ENCODE peak calls at places on chromosome 14, in four cellular contexts. S is suprapubic skin, R is endothelial cell of umbilical vein, L is stomach. B is an unnamed sample.
A peak's percentile ranks its signal among the peaks of the same experiment; 100 is the strongest.

GRCh38 chr14:103195828-103196615 is 72.8 kb downstream of the TNFAIP2 start:
- DNase-seq in S (no peak), R (no peak), L (no peak), B (peak; percentile 47)

GRCh38 chr14:105497671-105498429 is 6.8 kb downstream of the TEDC1 start:
- DNase-seq in S (no peak), R (no peak), L (no peak), B (peak; percentile 53)

GRCh38 chr14:76924363-76925151 is 98.3 kb downstream of the LRRC74A start:
- DNase-seq in S (no peak), R (no peak), L (no peak), B (no peak)

GRCh38 chr14:106044949-106045596 is 518.7 kb downstream of the TMEM121 start:
- DNase-seq in S (no peak), R (no peak), L (peak; percentile 60), B (no peak)

GRCh38 chr14:94427016-94427613 is 25.5 kb downstream of the SERPINA11 start:
- DNase-seq in S (no peak), R (no peak), L (no peak), B (no peak)

GRCh38 chr14:103140316-103141109 is 17.3 kb downstream of the TNFAIP2 start:
- DNase-seq in S (no peak), R (no peak), L (no peak), B (no peak)

GRCh38 chr14:104331871-104332605 is 193.7 kb downstream of the KIF26A start:
- DNase-seq in S (no peak), R (no peak), L (peak; percentile 16), B (no peak)

GRCh38 chr14:54338696-54339317 is 58.0 kb upstream of the CDKN3 start:
- DNase-seq in S (no peak), R (peak; percentile 78), L (no peak), B (no peak)

GRCh38 chr14:95514131-95515079 is 2.0 kb downstream of the SYNE3 start:
- DNase-seq in S (peak; percentile 76), R (no peak), L (no peak), B (no peak)

GRCh38 chr14:80464531-80465149 is 253.3 kb upstream of the DIO2 start:
- DNase-seq in S (no peak), R (no peak), L (no peak), B (no peak)

GRCh38 chr14:67863223-67863622 is 43.6 kb downstream of the RAD51B start:
- DNase-seq in S (no peak), R (no peak), L (no peak), B (no peak)

GRCh38 chr14:88934231-88934898 is 109.9 kb downstream of the TTC8 start:
- DNase-seq in S (no peak), R (no peak), L (no peak), B (no peak)

GRCh38 chr14:99241314-99242035 is 30.5 kb downstream of the BCL11B start:
- DNase-seq in S (no peak), R (no peak), L (no peak), B (no peak)

GRCh38 chr14:85601246-85601645 is 71.3 kb downstream of the FLRT2 start:
- DNase-seq in S (no peak), R (no peak), L (no peak), B (no peak)

GRCh38 chr14:77181603-77182437 is at the start of gene TMEM63C:
- DNase-seq in S (no peak), R (no peak), L (peak; percentile 52), B (no peak)

GRCh38 chr14:99575043-99576023 is 28.7 kb downstream of the CCDC85C start:
- DNase-seq in S (no peak), R (no peak), L (peak; percentile 90), B (no peak)

GRCh38 chr14:101716077-101716950 is 45.2 kb upstream of the PPP2R5C start:
- DNase-seq in S (peak; percentile 72), R (no peak), L (peak; percentile 22), B (no peak)

GRCh38 chr14:80629606-80630005 is 311.9 kb downstream of the CEP128 start:
- DNase-seq in S (no peak), R (no peak), L (no peak), B (no peak)

GRCh38 chr14:101704140-101704539 is 57.4 kb upstream of the PPP2R5C start:
- DNase-seq in S (no peak), R (no peak), L (no peak), B (no peak)

GRCh38 chr14:56774503-56774902 is 35.8 kb downstream of the OTX2 start:
- DNase-seq in S (no peak), R (no peak), L (no peak), B (no peak)

GRCh38 chr14:103884854-103885253 is 37.5 kb upstream of the PPP1R13B start:
- DNase-seq in S (no peak), R (no peak), L (no peak), B (no peak)

GRCh38 chr14:95432152-95433093 is 84.0 kb downstream of the SYNE3 start:
- DNase-seq in S (peak; percentile 55), R (peak; percentile 21), L (peak; percentile 64), B (peak; percentile 80)

GRCh38 chr14:64109821-64110554 is 184.2 kb downstream of the ESR2 start:
- DNase-seq in S (no peak), R (no peak), L (no peak), B (no peak)

DNA sequence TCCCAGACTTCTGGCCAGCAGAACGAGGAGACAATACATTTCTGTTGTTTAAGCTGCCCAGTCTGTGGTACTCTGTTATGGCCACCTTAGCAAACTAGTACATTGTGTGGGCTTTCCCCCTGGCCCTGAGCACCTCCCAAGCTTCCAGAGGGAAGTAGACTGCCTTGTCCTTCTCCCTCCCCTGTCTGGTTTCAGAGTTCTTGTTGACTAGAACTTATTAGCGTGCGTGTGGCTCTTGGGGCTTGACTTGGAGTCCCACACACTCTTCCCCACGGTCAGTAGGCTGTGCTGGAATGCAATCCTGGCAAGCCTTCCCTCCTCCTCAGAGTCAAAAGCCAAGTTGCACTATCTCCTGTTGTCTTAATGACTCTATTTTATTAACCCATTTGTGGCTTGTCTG is 27.7 kb downstream of the FBLN5 start:
- DNase-seq in S (no peak), R (no peak), L (no peak), B (peak; percentile 82)
- TF ChIP-seq POLR2AphosphoS5 in S (no peak), R (no peak), L (no peak), B (no peak)

DNA sequence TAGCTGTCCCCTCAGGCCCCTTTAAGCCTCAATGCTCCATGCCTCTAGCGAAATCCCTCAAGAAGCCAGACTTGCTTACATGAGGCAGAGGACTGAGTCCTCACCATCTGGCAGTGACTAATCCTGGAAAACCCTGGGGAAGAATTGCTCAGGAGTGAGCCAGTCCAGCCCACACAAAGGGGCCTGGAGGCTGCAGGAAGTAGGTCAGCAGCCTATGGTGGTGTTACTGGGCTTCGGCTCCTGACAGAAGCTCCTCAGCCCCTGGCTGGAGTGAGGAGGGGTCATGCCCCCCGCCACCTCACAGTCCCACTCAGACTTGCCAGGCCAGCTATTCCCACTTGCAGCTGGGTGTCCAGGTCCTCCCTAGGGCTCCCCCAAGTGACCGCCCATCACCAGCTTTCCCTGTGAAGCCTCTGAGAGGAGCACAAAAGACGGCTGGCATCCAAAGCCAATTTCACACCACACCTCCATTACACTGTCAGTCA is 250.5 kb downstream of the DPF3 start:
- DNase-seq in S (no peak), R (peak; percentile 96), L (no peak), B (no peak)
- H3K27ac ChIP-seq in S (no peak overlapping the region), R (peak overlapping the region; percentile 96), L (no peak overlapping the region), B (no peak overlapping the region)

GRCh38 chr14:26415618-26416123 is 182.2 kb downstream of the NOVA1 start:
- DNase-seq in S (peak; percentile 81), R (no peak), L (peak; percentile 33), B (peak; percentile 94)
- H3K4me3 ChIP-seq in S (no peak overlapping the region), R (no peak overlapping the region), L (no peak overlapping the region), B (no peak overlapping the region)

GRCh38 chr14:35051796-35052195 is 5.7 kb downstream of the FAM177A1 start:
- DNase-seq in S (no peak), R (no peak), L (no peak), B (no peak)
- TF ChIP-seq POLR2AphosphoS5 in S (no peak), R (no peak), L (no peak), B (no peak)

GRCh38 chr14:91927800-91928199 is 19.7 kb downstream of the FBLN5 start:
- DNase-seq in S (no peak), R (no peak), L (no peak), B (no peak)

GRCh38 chr14:91927216-91927615 is 20.3 kb downstream of the FBLN5 start:
- DNase-seq in S (no peak), R (no peak), L (no peak), B (no peak)

GRCh38 chr14:91926131-91926890 is 21.2 kb downstream of the FBLN5 start:
- DNase-seq in S (no peak), R (no peak), L (no peak), B (peak; percentile 26)

GRCh38 chr14:91925727-91926121 is 21.8 kb downstream of the FBLN5 start:
- DNase-seq in S (no peak), R (no peak), L (no peak), B (peak; percentile 58)

GRCh38 chr14:91924871-91925726 is 22.4 kb downstream of the FBLN5 start:
- DNase-seq in S (no peak), R (no peak), L (no peak), B (peak; percentile 66)
- H3K27ac ChIP-seq in S (no peak overlapping the region), R (no peak overlapping the region), L (no peak overlapping the region), B (peak overlapping the region; percentile 17)

DNA sequence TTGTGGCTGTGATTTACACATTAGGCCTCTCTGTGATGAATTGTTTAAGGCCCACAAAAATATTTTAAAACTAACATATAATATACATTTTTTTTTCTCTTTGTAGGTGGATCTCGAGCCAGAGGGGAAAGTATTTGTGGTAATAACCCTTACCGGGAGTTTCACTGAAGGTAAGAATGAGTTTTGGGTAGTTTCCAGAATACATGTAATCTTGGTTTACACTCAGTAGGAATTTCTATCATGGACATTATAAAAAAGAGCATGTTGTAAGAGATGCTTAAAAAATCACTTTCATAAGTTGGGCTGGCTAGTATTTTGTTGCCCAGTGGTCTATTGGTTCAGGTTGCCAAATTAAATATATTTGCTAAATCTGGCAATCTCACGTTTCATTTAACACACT is 69.7 kb downstream of the PRKCH start:
- DNase-seq in S (no peak), R (peak; percentile 10), L (no peak), B (no peak)
- H3K4me3 ChIP-seq in S (no peak overlapping the region), R (no peak overlapping the region), L (no peak overlapping the region), B (no peak overlapping the region)

DNA sequence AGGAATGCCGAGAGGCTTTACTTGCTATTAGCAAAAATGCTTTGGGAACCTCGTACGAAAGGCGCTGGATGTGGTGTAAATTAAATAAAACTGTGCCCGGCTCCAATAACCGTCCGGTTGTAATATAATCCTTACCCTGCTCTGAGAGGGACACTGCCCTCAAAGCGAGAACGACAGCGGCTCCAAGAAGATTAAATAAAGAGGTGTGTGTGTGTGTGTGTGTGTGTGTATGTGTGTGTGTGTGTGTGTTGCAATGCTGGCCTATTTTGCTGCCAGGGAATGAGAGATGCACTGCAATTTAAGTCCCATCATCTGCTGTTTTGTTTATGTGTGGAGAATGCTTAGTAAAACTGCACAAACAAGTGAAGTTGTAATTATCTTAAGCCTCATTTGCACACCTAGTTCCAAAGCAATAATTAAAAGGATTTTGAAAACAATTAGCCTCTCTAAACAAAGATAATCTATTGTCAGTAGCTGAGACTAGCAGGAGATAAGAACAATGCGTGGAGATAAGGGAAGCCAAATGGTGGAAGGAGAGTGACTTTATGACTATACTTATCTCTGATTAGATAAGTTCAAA is 1.2 kb upstream of the SIX1 start:
- DNase-seq in S (no peak), R (no peak), L (no peak), B (no peak)
- TF ChIP-seq POLR2AphosphoS5 in S (no peak), R (no peak), L (no peak), B (no peak)

DNA sequence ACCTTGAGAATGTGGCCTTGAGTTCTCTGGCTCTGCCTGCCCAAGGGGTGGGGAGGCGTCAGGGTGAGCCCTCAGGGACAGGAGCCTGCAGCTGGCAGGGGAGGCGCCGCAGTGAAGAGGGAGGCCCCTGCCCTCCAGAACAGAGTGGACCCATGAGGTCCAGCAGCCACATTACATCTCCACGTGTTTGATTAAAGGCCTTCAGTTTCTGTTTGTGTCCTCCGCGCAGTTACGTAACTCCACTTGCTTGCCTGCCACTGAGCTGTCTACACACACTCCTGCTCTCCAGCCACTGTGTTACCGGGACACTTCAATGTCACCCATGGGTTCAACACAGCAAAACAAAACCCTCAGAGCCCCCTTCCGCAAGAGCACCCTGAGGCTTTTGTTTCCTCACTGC is 70.4 kb downstream of the CHGA start:
- DNase-seq in S (no peak), R (no peak), L (no peak), B (peak; percentile 85)
- H3K27ac ChIP-seq in S (no peak overlapping the region), R (no peak overlapping the region), L (no peak overlapping the region), B (peak overlapping the region; percentile 84)

B was measured in sigmoid colon.